ENCODE peak calls at places on chromosomes 5 and 9, in five cellular contexts. D is fibroblast of villous mesenchyme; K is Caco-2; J is CD8-positive, alpha-beta T cell; T is psoas muscle. M is an unnamed sample.

GRCh38 chr5:98785244-98785643 is 11.8 kb downstream of the RGMB start:
- DNase-seq in D (no peak), T (no peak), J (no peak), K (no peak), M (no peak)

GRCh38 chr9:32486839-32487562 is 39.0 kb downstream of the RIGI start:
- DNase-seq in D (no peak), K (no peak), T (no peak), J (no peak), M (no peak)

GRCh38 chr9:81716409-81716808 is 27.1 kb upstream of the TLE1 start:
- DNase-seq in D (no peak), J (no peak), T (no peak), K (no peak), M (no peak)

GRCh38 chr9:134426436-134426835 is 100.2 kb downstream of the RXRA start:
- DNase-seq in K (no peak), T (no peak), J (no peak), D (no peak), M (no peak)

GRCh38 chr9:18795947-18796705 is 236.9 kb downstream of the SAXO1 start:
- DNase-seq in T (no peak), J (no peak), K (no peak), D (peak; percentile 71), M (no peak)

GRCh38 chr5:175501759-175502158 is 23.4 kb downstream of the SFXN1 start:
- DNase-seq in D (no peak), J (no peak), K (peak; percentile 35), T (no peak), M (no peak)

GRCh38 chr9:13354733-13355132 is 75.2 kb upstream of the MPDZ start:
- DNase-seq in T (no peak), K (no peak), D (no peak), J (no peak), M (no peak)

GRCh38 chr5:56566374-56567249 is 248.7 kb upstream of the MAP3K1 start:
- DNase-seq in T (no peak), D (no peak), K (no peak), J (no peak), M (no peak)

GRCh38 chr9:37938121-37938906 is 34.4 kb upstream of the SLC25A51 start:
- DNase-seq in K (no peak), J (no peak), T (no peak), D (peak; percentile 94), M (peak; percentile 87)

GRCh38 chr9:12719431-12719830 is 26.2 kb downstream of the TYRP1 start:
- DNase-seq in K (no peak), T (no peak), J (no peak), D (peak; percentile 64), M (no peak)

GRCh38 chr5:125046838-125047237 is 300.4 kb upstream of the ZNF608 start:
- DNase-seq in J (no peak), K (no peak), T (no peak), D (no peak), M (no peak)

GRCh38 chr5:138974227-138975063 is 99.3 kb upstream of the LRRTM2 start:
- DNase-seq in J (no peak), T (peak; percentile 48), D (peak; percentile 33), K (no peak), M (no peak)

GRCh38 chr9:77435688-77436087 is 212.4 kb downstream of the GNA14 start:
- DNase-seq in T (no peak), J (no peak), D (no peak), K (no peak), M (no peak)

GRCh38 chr5:84614907-84615306 is 230.2 kb upstream of the EDIL3 start:
- DNase-seq in D (no peak), J (no peak), T (no peak), K (no peak), M (no peak)

GRCh38 chr9:27280858-27281257 is 16.1 kb downstream of the EQTN start:
- DNase-seq in D (peak; percentile 13), T (no peak), K (no peak), J (no peak), M (no peak)

GRCh38 chr5:95886340-95887044 is 64.0 kb upstream of the GLRX start:
- DNase-seq in K (no peak), D (no peak), T (no peak), J (no peak), M (no peak)

GRCh38 chr9:75422939-75423522 is 334.7 kb downstream of the OSTF1 start:
- DNase-seq in J (no peak), K (no peak), T (no peak), D (no peak), M (no peak)

GRCh38 chr9:29514336-29514735 is 1941.1 kb upstream of the C9orf72 start:
- DNase-seq in J (no peak), D (no peak), K (no peak), T (no peak), M (no peak)

GRCh38 chr5:109863752-109864151 is 174.0 kb downstream of the MAN2A1 start:
- DNase-seq in D (peak; percentile 39), T (no peak), J (no peak), K (no peak), M (no peak)

GRCh38 chr9:19136129-19136528 is 8.8 kb upstream of the PLIN2 start:
- DNase-seq in T (no peak), J (no peak), D (no peak), K (no peak), M (no peak)

GRCh38 chr9:87872079-87872624 is 10.5 kb upstream of the SPATA31E1 start:
- DNase-seq in J (no peak), D (peak; percentile 29), K (no peak), T (no peak), M (no peak)

GRCh38 chr9:133814586-133815090 is 76.5 kb upstream of the SARDH start:
- DNase-seq in J (no peak), D (no peak), T (no peak), K (no peak), M (no peak)

DNA sequence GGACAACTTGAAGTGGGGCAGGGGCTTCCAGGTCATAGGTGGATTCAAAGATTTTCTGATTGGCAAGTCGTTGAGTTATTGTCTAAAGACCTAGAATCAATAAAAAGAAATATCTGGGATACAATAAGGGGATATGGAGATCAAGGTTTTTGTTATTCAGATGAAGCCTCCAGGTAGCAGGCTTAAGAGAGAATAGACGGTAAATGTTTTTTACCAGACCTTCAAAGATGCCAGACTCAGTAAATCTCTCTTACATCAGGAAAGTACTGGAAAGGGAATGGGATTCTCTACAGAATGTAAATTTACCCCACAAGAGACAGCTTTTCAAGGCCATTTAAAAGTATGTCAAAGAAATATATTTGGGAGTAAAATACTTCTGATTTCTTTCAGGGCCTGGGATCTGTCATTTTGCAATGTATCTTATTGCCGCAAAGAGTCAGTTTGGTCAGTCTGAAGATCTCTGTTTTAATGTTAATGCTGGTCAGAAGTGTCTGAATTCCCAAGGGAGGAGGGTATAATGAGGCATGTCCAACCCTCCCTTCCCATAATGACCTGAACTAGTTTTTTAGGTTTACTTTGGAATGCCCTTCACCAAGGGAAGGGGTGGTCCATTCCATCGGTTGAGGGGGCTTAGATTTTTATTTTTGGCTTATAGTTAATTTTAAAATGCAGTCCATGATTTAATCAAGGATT is 13.6 kb upstream of the LYSMD3 start:
- DNase-seq in D (no peak), J (no peak), K (no peak), T (no peak), M (no peak)
- H3K4me3 ChIP-seq in D (no peak overlapping the region), J (no peak overlapping the region), K (no peak overlapping the region), T (no peak overlapping the region), M (no peak overlapping the region)

DNA sequence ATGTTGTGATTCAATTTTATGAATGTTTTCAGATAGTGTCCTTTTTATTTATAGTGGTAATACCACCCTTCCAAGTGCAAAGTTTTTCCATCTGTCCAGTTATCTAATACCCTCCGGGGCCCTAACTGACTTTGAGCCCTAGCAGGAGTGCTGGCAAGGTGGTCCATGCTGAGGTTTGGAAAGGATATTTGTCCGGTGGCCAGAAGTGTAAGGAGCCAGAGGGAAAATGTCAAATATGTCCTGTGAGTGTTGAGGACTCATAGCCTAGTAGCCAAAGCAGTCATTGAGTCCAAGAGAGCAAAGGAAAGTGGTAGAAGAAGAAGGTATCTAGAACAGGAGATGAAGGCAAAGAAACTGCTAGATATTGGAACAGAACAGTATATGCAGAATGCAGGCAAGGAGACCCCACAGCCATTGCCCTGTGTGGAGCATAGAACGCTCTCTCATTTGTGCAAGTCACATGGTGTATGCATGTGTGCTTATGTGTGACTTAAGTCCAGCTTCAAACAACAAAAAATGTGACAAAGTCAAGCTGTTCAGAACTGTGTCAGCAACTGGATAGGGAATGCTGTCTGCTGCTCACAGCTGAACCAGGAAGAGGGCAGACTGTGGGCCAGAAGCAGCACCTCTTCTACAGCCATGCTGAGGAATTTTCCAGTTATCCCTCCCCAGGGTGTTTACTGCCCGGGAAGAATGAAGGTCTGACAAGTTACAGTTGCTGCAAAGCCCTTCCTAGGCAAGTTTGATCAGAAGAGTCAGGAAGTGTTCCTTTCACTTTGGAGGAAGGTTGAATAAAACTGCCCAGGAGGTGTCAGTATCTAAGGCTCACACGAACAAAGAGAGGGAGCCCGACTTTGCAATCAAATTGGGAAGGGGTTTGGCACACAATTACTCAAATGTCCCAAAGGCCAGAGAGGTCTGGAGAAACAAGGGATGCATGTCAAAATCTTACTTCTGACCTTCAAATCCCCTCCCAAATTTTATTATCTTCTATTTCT is 463.3 kb upstream of the DMAC1 start:
- DNase-seq in T (no peak), J (no peak), K (no peak), D (no peak), M (no peak)
- TF ChIP-seq CTCF in T (no peak), J (no peak), K (no peak), D (no peak), M (no peak)

DNA sequence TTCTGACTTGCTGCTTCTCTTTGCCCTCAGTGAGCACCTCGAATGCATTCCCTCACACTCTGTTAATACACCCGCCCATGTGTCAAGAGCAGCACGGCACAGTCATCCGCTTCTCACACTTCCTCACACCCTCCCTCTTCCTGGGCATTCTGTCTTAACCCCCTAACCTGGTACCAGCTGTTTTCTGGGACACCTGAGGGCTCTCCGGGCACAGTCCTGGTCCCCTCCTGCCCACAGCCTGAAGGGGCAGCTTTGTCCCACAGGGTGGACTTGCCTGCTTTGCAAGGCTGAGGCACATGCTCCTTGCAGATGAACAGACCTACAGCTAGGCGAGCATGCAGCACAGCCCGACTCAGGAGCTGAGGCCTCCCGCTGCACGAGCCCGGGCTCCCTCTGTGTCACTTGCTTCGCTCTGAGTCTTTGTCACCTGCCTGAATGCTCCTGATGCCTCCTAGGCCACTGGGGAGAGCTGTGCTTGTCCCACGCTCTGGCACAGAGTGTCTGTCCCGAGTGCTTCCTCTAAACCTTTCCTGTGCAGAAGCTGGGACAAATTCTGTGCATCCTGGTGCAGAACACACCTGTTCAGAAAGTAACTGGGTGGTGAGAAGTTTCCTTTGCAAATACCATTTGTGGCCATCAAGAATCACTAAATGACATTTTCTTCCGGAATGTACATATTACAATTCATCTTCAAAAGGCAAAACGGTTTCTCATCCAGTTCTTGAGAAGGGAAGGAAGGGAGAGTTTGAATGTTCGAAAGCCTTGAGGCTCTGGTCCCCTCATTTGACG is 47.8 kb downstream of the AHRR start:
- DNase-seq in J (no peak), K (no peak), T (no peak), D (no peak), M (no peak)
- H3K4me3 ChIP-seq in J (no peak overlapping the region), K (no peak overlapping the region), T (no peak overlapping the region), D (no peak overlapping the region), M (no peak overlapping the region)

GRCh38 chr9:137162505-137163100 is 7.2 kb downstream of the LRRC26 start:
- DNase-seq in T (no peak), D (no peak), K (peak; percentile 62), J (no peak), M (no peak)
- TF ChIP-seq CTCF in T (peak; percentile 25), D (no peak), K (no peak), J (no peak), M (no peak)

GRCh38 chr9:125272697-125273096 is 11.1 kb downstream of the GAPVD1 start:
- DNase-seq in K (peak; percentile 86), D (peak; percentile 83), T (no peak), J (no peak), M (no peak)
- H3K4me3 ChIP-seq in K (no peak overlapping the region), D (no peak overlapping the region), T (no peak overlapping the region), J (no peak overlapping the region), M (no peak overlapping the region)

GRCh38 chr5:133368009-133368408 is 244.3 kb downstream of the FSTL4 start:
- DNase-seq in J (no peak), T (no peak), D (no peak), K (no peak), M (no peak)
- TF ChIP-seq CTCF in J (no peak), T (no peak), D (no peak), K (no peak), M (no peak)